ENCODE peak calls at places on chromosomes 5 and 9, in nine cellular contexts. Z is activated T-helper 1 cell treated with Interleukin-2 at 50 U/mL for 16 hours; L is stimulated activated CD8-positive, alpha-beta memory T cell treated with anti-CD3 and anti-CD28 coated beads, Interleukin-15, amount 100 ng/mL, for 48 hours; D is stromal cell of bone marrow; H is activated T-helper 9 cell treated with anti-CD3 and anti-CD28 coated beads, Interleukin-2, amount 50 U/mL, for 16 hours; N is fibroblast of pulmonary artery; R is head of caudate nucleus; S is activated naive CD4-positive, alpha-beta T cell treated with Interleukin-2 at 50 U/mL for 16 hours; O is DMS 273 treated with DMSO at 0.1 percent for 48 hours. B is an unnamed sample.

GRCh38 chr5:103561670-103562069 is 919 bp downstream of the NUDT12 start:
- DNase-seq in S (no peak), L (no peak), H (no peak), N (peak), D (no peak), Z (no peak), O (no peak), R (no peak), B (no peak)

GRCh38 chr5:158809310-158809709 is 290.4 kb downstream of the EBF1 start:
- DNase-seq in R (no peak), S (no peak), L (no peak), O (no peak), D (no peak), N (no peak), Z (no peak), H (no peak), B (no peak)

GRCh38 chr5:101244621-101245020 is 341.5 kb upstream of the ST8SIA4 start:
- DNase-seq in R (no peak), N (no peak), Z (no peak), L (no peak), D (no peak), O (no peak), S (no peak), H (no peak), B (no peak)

GRCh38 chr9:109085510-109085909 is 34.2 kb downstream of the TMEM245 start:
- DNase-seq in N (no peak), L (no peak), R (no peak), S (no peak), H (no peak), Z (no peak), D (no peak), O (no peak), B (no peak)

GRCh38 chr9:71752928-71753327 is 15.4 kb downstream of the CEMIP2 start:
- DNase-seq in D (no peak), H (no peak), S (no peak), Z (no peak), N (no peak), R (no peak), L (no peak), O (no peak), B (no peak)

GRCh38 chr5:172672696-172673095 is 31.6 kb downstream of the NEURL1B start:
- DNase-seq in H (no peak), O (no peak), S (no peak), Z (no peak), N (no peak), D (no peak), R (no peak), L (no peak), B (no peak)

GRCh38 chr9:17116400-17116837 is 18.4 kb upstream of the CNTLN start:
- DNase-seq in L (no peak), R (no peak), D (no peak), Z (no peak), O (peak), N (peak), H (no peak), S (no peak), B (no peak)

GRCh38 chr5:38466444-38467189 is 89.8 kb downstream of the LIFR start:
- DNase-seq in R (peak), S (no peak), L (no peak), N (peak), H (no peak), Z (no peak), O (peak), D (no peak), B (no peak)

GRCh38 chr5:7794823-7795222 is 56.1 kb downstream of the CFAP90 start:
- DNase-seq in H (no peak), Z (no peak), S (no peak), R (no peak), O (no peak), D (no peak), L (no peak), N (no peak), B (no peak)

GRCh38 chr5:4630031-4630430 is 510.1 kb upstream of the ADAMTS16 start:
- DNase-seq in L (no peak), Z (no peak), S (no peak), D (no peak), O (no peak), H (no peak), N (no peak), R (no peak), B (no peak)

GRCh38 chr9:93644397-93645088 is 68.2 kb downstream of the PHF2 start:
- DNase-seq in Z (no peak), H (no peak), L (no peak), O (no peak), N (no peak), R (no peak), S (no peak), D (no peak), B (no peak)

GRCh38 chr5:80975065-80975464 is 14.9 kb downstream of the RASGRF2 start:
- DNase-seq in D (no peak), R (no peak), Z (no peak), S (no peak), N (no peak), H (no peak), L (no peak), O (no peak), B (no peak)

GRCh38 chr5:134575316-134575715 is 49.8 kb downstream of the JADE2 start:
- DNase-seq in S (no peak), H (no peak), D (no peak), O (no peak), N (no peak), Z (no peak), L (no peak), R (no peak), B (no peak)

GRCh38 chr5:10424124-10424731 is 17.5 kb upstream of the ROPN1L start:
- DNase-seq in O (peak), R (peak), D (peak), H (no peak), N (peak), S (no peak), Z (no peak), L (no peak), B (no peak)

GRCh38 chr9:21810388-21810787 is 8.0 kb downstream of the MTAP start:
- DNase-seq in R (no peak), O (peak), D (peak), S (no peak), N (no peak), Z (no peak), L (no peak), H (no peak), B (no peak)

GRCh38 chr5:25516136-25516535 is 871.4 kb upstream of the CDH10 start:
- DNase-seq in S (no peak), D (no peak), L (no peak), R (no peak), N (no peak), O (no peak), H (no peak), Z (no peak), B (no peak)

GRCh38 chr9:6098431-6098830 is 83.0 kb upstream of the RANBP6 start:
- DNase-seq in L (no peak), H (no peak), O (no peak), N (peak), D (no peak), R (no peak), Z (no peak), S (no peak), B (no peak)

GRCh38 chr9:93183663-93184438 is at the start of gene WNK2:
- DNase-seq in O (no peak), L (no peak), Z (peak), D (no peak), H (peak), S (peak), N (no peak), R (peak), B (peak)

GRCh38 chr5:120160120-120160895 is 303.8 kb upstream of the PRR16 start:
- DNase-seq in N (peak), S (no peak), O (no peak), L (no peak), D (peak), Z (no peak), H (no peak), R (no peak), B (no peak)

B was measured in activated gamma-delta T cell treated with anti-CD3 and anti-CD28 coated beads, Interleukin-2, amount 50 U/mL, for 16 hours.